ENCODE peak calls at places on chromosomes 6 and 20, in four cellular contexts. G, U, Y and B are unnamed samples.

GRCh38 chr6:125985967-125986294 is 409 bp upstream of the TRMT11 start:
- DNase-seq in G (no peak), U (no peak), Y (no peak), B (peak)

GRCh38 chr6:157962601-157963084 is 19.0 kb upstream of the SYNJ2 start:
- DNase-seq in G (no peak), U (peak), Y (no peak), B (no peak)

GRCh38 chr20:3659492-3660261 is 3.5 kb downstream of the GFRA4 start:
- DNase-seq in G (no peak), U (no peak), Y (peak), B (no peak)

GRCh38 chr6:44235891-44236516 is 10.9 kb upstream of the HSP90AB1 start:
- DNase-seq in G (no peak), U (no peak), Y (no peak), B (peak)

GRCh38 chr6:75693534-75693933 is 55.5 kb upstream of the MYO6 start:
- DNase-seq in G (no peak), U (peak), Y (no peak), B (peak)

GRCh38 chr20:17395729-17396128 is 135.4 kb downstream of the BFSP1 start:
- DNase-seq in G (no peak), U (no peak), Y (no peak), B (no peak)

GRCh38 chr6:132813173-132813856 is 1.1 kb upstream of the RPS12 start:
- DNase-seq in G (no peak), U (no peak), Y (peak), B (peak)

GRCh38 chr6:104784884-104785283 is 74.8 kb downstream of the HACE1 start:
- DNase-seq in G (no peak), U (peak), Y (no peak), B (peak)

GRCh38 chr6:1554241-1554880 is 55.4 kb upstream of the FOXC1 start:
- DNase-seq in G (no peak), U (no peak), Y (no peak), B (no peak)

GRCh38 chr6:152472325-152472724 is 164.8 kb downstream of the SYNE1 start:
- DNase-seq in G (no peak), U (no peak), Y (no peak), B (no peak)

GRCh38 chr6:26103141-26103769 is 16.0 kb downstream of the HFE start:
- DNase-seq in G (no peak), U (peak), Y (no peak), B (peak)

GRCh38 chr6:56692586-56693245 is 50.0 kb upstream of the DST start:
- DNase-seq in G (no peak), U (peak), Y (no peak), B (peak)

GRCh38 chr6:1865585-1865984 is 255.9 kb downstream of the FOXC1 start:
- DNase-seq in G (no peak), U (no peak), Y (no peak), B (no peak)

GRCh38 chr6:32439708-32440214 is at the start of gene HLA-DRA:
- DNase-seq in G (peak), U (peak), Y (peak), B (peak)

GRCh38 chr20:33733654-33734576 is 2.1 kb downstream of the ZNF341 start:
- DNase-seq in G (no peak), U (peak), Y (no peak), B (peak)

GRCh38 chr6:52566853-52567279 is 10.0 kb downstream of the TRAM2 start:
- DNase-seq in G (no peak), U (peak), Y (no peak), B (peak)

GRCh38 chr6:37155394-37156312 is 14.3 kb upstream of the PIM1 start:
- DNase-seq in G (no peak), U (no peak), Y (no peak), B (no peak)

GRCh38 chr20:36950432-36951197 is 893 bp downstream of the SAMHD1 start:
- DNase-seq in G (peak), U (peak), Y (peak), B (no peak)

GRCh38 chr6:8803181-8803760 is 367.9 kb upstream of the SLC35B3 start:
- DNase-seq in G (no peak), U (no peak), Y (no peak), B (no peak)

DNA sequence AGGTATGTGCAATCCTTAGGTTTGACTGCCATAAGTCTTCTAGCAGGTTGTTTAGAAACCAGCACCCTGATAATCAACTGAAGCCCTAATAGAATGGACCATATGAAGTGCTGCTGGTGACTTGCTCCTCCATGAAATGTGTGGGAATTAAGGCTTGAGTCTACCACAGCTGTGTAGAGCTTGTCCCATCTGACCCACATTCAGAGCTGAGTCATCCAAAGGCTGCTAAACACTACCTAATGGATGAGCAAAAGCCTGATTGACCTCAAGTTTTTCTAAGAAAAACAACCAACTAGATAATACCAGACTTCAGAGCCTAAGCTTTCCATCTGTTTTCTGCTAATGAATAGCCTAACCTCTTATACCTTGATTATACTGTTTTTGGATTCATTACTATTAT is 120.3 kb upstream of the MOCS1 start:
- DNase-seq in G (no peak), U (no peak), Y (no peak), B (peak)
- H3K14ac ChIP-seq in G (no peak), U (no peak), Y (no peak), B (no peak)

GRCh38 chr6:108888745-108889144 is 40.5 kb downstream of the ARMC2 start:
- DNase-seq in G (no peak), U (no peak), Y (no peak), B (no peak)

GRCh38 chr6:108884211-108885059 is 36.2 kb downstream of the ARMC2 start:
- DNase-seq in G (no peak), U (no peak), Y (peak), B (no peak)

GRCh38 chr6:108878942-108879341 is 30.7 kb downstream of the ARMC2 start:
- DNase-seq in G (no peak), U (no peak), Y (no peak), B (no peak)

GRCh38 chr6:108888052-108888451 is 39.8 kb downstream of the ARMC2 start:
- DNase-seq in G (no peak), U (peak), Y (no peak), B (no peak)

DNA sequence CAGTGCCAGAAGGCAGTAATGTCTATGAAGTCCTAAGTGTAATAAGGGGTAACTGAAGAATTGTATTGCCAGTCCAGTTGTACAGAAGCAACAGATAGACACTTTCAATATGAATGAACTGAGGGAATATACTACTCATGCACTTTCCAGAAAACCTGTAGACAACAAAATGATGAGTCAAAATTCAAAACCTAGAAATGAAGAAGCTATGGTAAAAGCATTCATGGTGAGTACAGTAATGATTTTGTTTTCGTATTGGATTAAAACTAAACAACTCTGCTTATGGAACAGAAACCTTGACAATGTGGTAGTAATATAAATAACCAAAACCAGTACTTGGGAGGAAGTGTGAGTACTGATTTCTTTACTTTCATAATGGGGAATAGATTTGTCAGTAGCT is 35.0 kb downstream of the ARMC2 start:
- DNase-seq in G (no peak), U (no peak), Y (no peak), B (no peak)
- H4K91ac ChIP-seq in G (no peak), U (no peak), Y (no peak), B (no peak)

GRCh38 chr6:12955996-12956395 is 239.4 kb downstream of the PHACTR1 start:
- DNase-seq in G (no peak), U (no peak), Y (no peak), B (no peak)

GRCh38 chr6:12961761-12962160 is 245.2 kb downstream of the PHACTR1 start:
- DNase-seq in G (no peak), U (no peak), Y (no peak), B (no peak)

GRCh38 chr6:12958052-12958706 is 241.6 kb downstream of the PHACTR1 start:
- DNase-seq in G (no peak), U (no peak), Y (no peak), B (no peak)

GRCh38 chr6:12956991-12957320 is 240.4 kb downstream of the PHACTR1 start:
- DNase-seq in G (no peak), U (no peak), Y (no peak), B (no peak)

GRCh38 chr6:12957321-12958051 is 240.9 kb downstream of the PHACTR1 start:
- DNase-seq in G (no peak), U (peak), Y (peak), B (no peak)
- H3K14ac ChIP-seq in G (no peak), U (no peak), Y (no peak), B (no peak)

GRCh38 chr6:164107297-164107995 is 692.9 kb downstream of the QKI start:
- DNase-seq in G (no peak), U (no peak), Y (no peak), B (peak)
- H4K91ac ChIP-seq in G (no peak), U (no peak), Y (no peak), B (peak)

GRCh38 chr6:149316108-149316727 is 1.3 kb upstream of the TAB2 start:
- DNase-seq in G (no peak), U (no peak), Y (no peak), B (no peak)

GRCh38 chr6:149316740-149317655 is 514 bp upstream of the TAB2 start:
- DNase-seq in G (peak), U (peak), Y (peak), B (peak)

GRCh38 chr6:149319413-149319812 is 1.9 kb downstream of the TAB2 start:
- DNase-seq in G (no peak), U (no peak), Y (no peak), B (no peak)

GRCh38 chr6:149318581-149319286 is 1.2 kb downstream of the TAB2 start:
- DNase-seq in G (no peak), U (no peak), Y (no peak), B (no peak)

DNA sequence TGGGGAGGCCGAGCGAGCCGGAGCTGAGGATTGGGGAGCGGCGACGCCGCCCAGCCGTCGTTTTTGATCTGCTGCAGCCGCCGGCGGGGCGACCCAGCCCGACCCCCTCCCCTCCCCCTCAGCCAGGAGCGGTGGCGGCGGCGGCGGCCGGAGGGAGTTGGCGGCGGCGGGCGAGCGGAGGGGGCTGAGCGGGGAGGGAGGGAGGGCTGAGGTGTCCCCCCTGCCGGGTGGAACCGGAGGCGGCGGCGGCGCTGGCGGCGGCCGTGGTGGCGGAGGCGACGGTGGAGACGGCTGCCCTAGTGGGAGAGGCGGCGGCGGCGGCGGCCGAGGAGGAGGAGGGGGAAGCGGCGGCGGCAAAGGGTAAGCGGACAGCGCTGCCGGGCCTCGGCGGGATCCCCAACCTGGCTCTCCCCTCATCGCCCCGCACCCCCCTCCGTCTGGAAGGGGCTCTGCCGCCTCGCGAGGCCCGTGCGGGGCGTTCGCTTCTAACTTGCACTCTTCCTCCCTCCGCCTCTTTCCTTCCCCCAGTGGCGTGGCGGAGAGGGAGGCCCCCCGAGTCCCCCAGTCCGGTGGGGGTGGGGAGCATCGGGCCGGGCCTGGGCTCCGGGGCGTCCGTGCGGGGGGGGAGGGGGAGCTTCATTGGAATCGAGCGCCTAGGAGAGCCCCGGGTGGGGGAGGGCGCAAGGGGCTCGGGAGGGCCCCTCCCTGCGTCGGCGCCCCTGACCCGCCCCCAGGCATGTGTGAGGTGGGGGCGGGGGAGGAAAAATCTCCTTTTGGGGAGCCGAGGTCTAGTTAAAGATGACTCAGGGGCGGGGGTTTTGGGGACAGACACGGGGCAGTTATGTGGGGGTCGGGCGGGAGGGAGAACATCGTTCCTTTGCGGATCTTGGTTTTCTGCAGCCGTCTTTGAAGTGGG is at the start of gene TAB2:
- DNase-seq in G (peak), U (no peak), Y (no peak), B (no peak)
- H3K14ac ChIP-seq in G (peak), U (peak), Y (peak), B (peak)

DNA sequence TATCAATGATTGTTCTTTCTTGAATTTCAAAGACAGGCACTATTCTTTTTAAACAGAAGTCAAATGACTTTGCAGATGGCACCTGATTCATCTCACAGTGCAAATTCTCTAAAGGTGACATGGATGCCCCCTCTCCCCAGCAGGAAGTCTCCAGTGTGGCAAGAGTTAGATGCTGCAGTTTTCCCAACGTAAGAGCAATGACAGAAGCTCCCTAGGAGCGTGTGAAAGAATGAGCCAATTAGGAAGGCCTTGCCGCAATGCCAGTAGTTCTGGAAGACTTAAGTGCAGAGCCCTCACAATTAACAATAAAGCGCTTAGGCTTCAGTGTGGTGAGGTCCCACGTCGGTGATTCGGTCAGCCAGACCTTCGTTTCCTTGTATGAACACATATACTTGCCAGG is 132.4 kb downstream of the PHACTR1 start:
- DNase-seq in G (no peak), U (no peak), Y (no peak), B (no peak)
- H4K91ac ChIP-seq in G (no peak), U (no peak), Y (no peak), B (no peak)

GRCh38 chr20:62304331-62305148 is 1.7 kb downstream of the ADRM1 start:
- DNase-seq in G (no peak), U (no peak), Y (no peak), B (no peak)

GRCh38 chr20:62301773-62302340 is 940 bp upstream of the ADRM1 start:
- DNase-seq in G (peak), U (peak), Y (peak), B (peak)

GRCh38 chr20:62303327-62304226 is 780 bp downstream of the ADRM1 start:
- DNase-seq in G (no peak), U (no peak), Y (peak), B (peak)

GRCh38 chr20:62302341-62303048 is at the start of gene ADRM1:
- DNase-seq in G (peak), U (peak), Y (peak), B (peak)

DNA sequence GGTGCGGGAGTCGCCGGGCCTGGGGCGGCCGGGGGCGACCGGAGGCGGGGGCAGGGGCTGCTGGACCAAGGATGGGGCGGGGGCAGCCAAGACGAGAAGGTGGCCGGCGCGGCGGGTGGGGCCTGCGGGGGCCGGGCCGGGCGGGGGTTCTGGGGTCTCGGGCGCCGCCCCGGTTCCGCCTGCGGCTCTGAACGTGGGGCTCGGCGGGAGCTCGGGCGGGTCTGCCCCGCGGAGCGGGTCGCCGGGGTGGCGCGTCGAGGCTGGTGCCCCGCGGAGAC is 191 bp downstream of the ADRM1 start:
- DNase-seq in G (no peak), U (no peak), Y (no peak), B (no peak)
- H3K14ac ChIP-seq in G (peak), U (no peak), Y (no peak), B (peak)

DNA sequence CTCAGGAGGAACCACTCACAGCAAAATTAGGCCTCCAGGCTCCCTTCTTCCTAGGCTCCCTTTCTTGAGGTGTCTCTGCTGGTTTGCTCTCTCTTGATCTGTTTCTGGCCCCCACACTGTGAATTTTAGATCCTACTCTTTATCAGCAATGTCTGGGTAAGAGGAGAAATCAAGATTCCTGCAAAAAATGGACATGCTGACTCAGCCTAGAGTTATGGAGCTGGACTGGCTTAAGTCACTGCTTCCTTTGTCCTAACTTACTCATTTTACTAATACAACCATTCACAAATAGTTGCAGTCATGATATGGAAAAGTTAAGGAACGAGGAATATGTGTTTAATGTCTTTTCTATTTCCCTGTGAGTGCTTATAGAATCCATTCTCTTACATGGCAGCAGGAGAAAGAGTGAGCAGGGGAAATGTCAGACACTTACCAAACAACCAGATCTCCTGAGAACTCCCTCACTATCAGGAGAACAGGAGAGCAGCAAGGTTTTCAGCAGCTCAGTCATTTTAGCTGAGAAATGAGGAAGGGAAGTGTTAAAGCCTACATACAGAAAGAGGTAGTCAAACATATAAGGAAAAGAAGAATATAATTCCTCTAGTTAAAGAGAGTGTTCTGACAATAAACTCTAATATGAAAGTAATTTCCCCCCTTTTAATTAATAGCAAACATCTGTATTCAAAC is 160.8 kb downstream of the PDE7B start:
- DNase-seq in G (no peak), U (peak), Y (no peak), B (peak)
- H4K91ac ChIP-seq in G (no peak), U (peak), Y (no peak), B (no peak)